ENCODE peak calls at places on chromosome 3, in six cellular contexts. Q is mesenchymal stem cell, R is IMR-90, T is H9, E is H1, V is trophoblast cell. I is an unnamed sample.

GRCh38 chr3:187770224-187770623 is 25.0 kb upstream of the BCL6 start:
- DNase-seq in V (no peak), Q (no peak), T (no peak), E (no peak), R (no peak), I (no peak)

GRCh38 chr3:31043184-31043819 is 148.8 kb upstream of the GADL1 start:
- DNase-seq in R (peak), E (no peak), T (no peak), Q (peak), V (peak), I (no peak)

GRCh38 chr3:112671930-112672715 is 31.2 kb upstream of the CCDC80 start:
- DNase-seq in V (peak), T (no peak), E (no peak), R (peak), Q (peak), I (no peak)

GRCh38 chr3:126351771-126352475 is 5.3 kb downstream of the KLF15 start:
- DNase-seq in V (no peak), E (no peak), R (no peak), Q (no peak), T (no peak), I (no peak)

GRCh38 chr3:152556731-152557254 is 278.1 kb upstream of the P2RY1 start:
- DNase-seq in Q (peak), V (no peak), T (no peak), E (no peak), R (peak), I (no peak)

GRCh38 chr3:44885618-44886017 is 11.2 kb downstream of the TGM4 start:
- DNase-seq in T (no peak), R (peak), E (no peak), Q (peak), V (no peak), I (no peak)

GRCh38 chr3:36295206-36295760 is 85.0 kb upstream of the STAC start:
- DNase-seq in Q (no peak), T (no peak), V (peak), E (no peak), R (no peak), I (no peak)

GRCh38 chr3:141764041-141764440 is 833 bp downstream of the GRK7 start:
- DNase-seq in R (no peak), Q (no peak), T (no peak), E (no peak), V (no peak), I (no peak)

GRCh38 chr3:49411550-49411967 is 217 bp downstream of the RHOA start:
- DNase-seq in T (no peak), R (no peak), V (no peak), E (no peak), Q (no peak), I (no peak)

GRCh38 chr3:192079098-192079497 is 618.1 kb downstream of the PYDC2 start:
- DNase-seq in V (no peak), Q (no peak), R (no peak), T (no peak), E (no peak), I (peak)

GRCh38 chr3:128462341-128462910 is 4.3 kb downstream of the DNAJB8 start:
- DNase-seq in R (no peak), Q (no peak), T (no peak), V (no peak), E (no peak), I (no peak)

DNA sequence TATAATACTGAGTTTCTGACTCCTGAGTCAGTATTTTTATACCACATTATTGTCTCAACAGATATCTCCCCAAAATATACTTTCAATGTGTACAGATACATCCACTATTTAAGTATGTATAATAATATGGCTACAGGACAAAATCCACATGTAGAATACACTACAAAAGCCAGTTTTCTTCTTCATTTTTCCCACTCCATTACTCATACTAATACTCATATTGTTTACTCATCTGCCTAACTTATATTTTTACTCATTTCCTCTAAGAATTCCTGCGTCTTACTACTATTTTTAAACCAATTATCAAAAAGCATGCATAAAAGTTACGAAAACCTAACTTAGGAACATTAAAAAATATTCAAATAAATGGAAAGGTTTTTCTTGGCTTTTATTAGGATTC is 440.8 kb downstream of the ZNF385D start:
- DNase-seq in E (no peak), T (no peak), V (no peak), R (peak), Q (no peak), I (no peak)
- H2BK120ac ChIP-seq in E (no peak), T (no peak), V (no peak), R (no peak), Q (no peak), I (no peak)

GRCh38 chr3:183844606-183845005 is 19.2 kb upstream of the MAP6D1 start:
- DNase-seq in Q (peak), T (no peak), V (no peak), E (no peak), R (peak), I (no peak)
- H3K14ac ChIP-seq in Q (no peak), T (no peak), V (no peak), E (no peak), R (no peak), I (no peak)

GRCh38 chr3:54228806-54229205 is 106.5 kb downstream of the CACNA2D3 start:
- DNase-seq in V (no peak), E (no peak), R (no peak), T (no peak), Q (no peak), I (no peak)
- H2BK120ac ChIP-seq in V (no peak), E (no peak), R (no peak), T (no peak), Q (no peak), I (no peak)

DNA sequence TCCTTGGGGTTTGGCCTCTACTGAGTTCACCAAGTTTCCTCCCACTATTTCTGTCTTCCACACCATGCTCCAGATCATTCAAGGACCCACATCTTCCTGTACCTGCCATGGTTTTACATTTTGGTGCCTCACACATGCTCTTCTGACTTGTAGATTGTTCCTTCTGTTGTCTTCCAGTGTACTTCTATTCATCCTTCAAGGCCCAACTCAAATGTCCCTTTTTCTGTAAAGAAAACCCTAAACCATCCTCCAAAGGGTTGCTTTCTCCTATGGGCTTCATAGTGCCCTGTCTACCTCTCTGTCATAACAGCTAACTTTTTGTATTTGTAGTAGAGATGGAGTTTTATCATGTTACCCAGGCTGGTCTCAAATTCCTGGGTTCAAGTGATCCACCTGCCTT is 20.1 kb upstream of the TSEN2 start:
- DNase-seq in Q (no peak), V (no peak), T (no peak), R (no peak), E (no peak), I (no peak)
- H3K14ac ChIP-seq in Q (no peak), V (no peak), T (no peak), R (no peak), E (no peak), I (no peak)